ENCODE peak calls at places on chromosomes 16 and 17, in seven cellular contexts. W is HCT116, J is SK-N-SH, P is GM12878, H is K562, T is HepG2, M is H1. K is an unnamed sample.

GRCh38 chr17:76736349-76737081 is 616 bp downstream of the SRSF2 start:
- DNase-seq in T (peak), P (no peak), H (peak), J (peak), W (no peak), M (peak), K (no peak)

GRCh38 chr17:79930786-79931516 is 91.7 kb upstream of the CBX4 start:
- DNase-seq in J (no peak), T (no peak), P (no peak), W (no peak), H (no peak), M (no peak), K (no peak)

GRCh38 chr16:67026570-67026969 is 2.4 kb upstream of the CBFB start:
- DNase-seq in W (no peak), H (no peak), M (no peak), P (no peak), J (no peak), T (no peak), K (no peak)

GRCh38 chr17:45384800-45385262 is 47.8 kb downstream of the ARHGAP27 start:
- DNase-seq in H (no peak), T (no peak), J (no peak), M (peak), P (no peak), W (no peak), K (no peak)

GRCh38 chr17:81210466-81210865 is 12.3 kb downstream of the CEP131 start:
- DNase-seq in P (no peak), J (no peak), H (no peak), M (no peak), T (no peak), W (no peak), K (no peak)

GRCh38 chr17:31696184-31696602 is 162.9 kb downstream of the COPRS start:
- DNase-seq in P (no peak), W (no peak), T (peak), M (peak), H (no peak), J (peak), K (peak)

GRCh38 chr17:29930399-29931010 is 477 bp upstream of the SSH2 start:
- DNase-seq in T (peak), H (peak), P (no peak), W (no peak), M (peak), J (no peak), K (no peak)

GRCh38 chr17:49907279-49907678 is 59.4 kb upstream of the TAC4 start:
- DNase-seq in W (no peak), J (no peak), H (no peak), T (no peak), P (no peak), M (no peak), K (no peak)

GRCh38 chr17:58520843-58521430 is 6.5 kb upstream of the MTMR4 start:
- DNase-seq in M (peak), T (peak), J (peak), P (no peak), W (no peak), H (peak), K (no peak)

GRCh38 chr17:75476274-75476673 is 19.8 kb downstream of the TMEM94 start:
- DNase-seq in H (no peak), T (no peak), W (no peak), P (no peak), J (no peak), M (no peak), K (no peak)

GRCh38 chr17:81644496-81644895 is 7.5 kb downstream of the TSPAN10 start:
- DNase-seq in H (no peak), M (no peak), W (no peak), J (no peak), T (no peak), P (no peak), K (no peak)

GRCh38 chr16:58026705-58027340 is 1.3 kb downstream of the MMP15 start:
- DNase-seq in J (peak), M (peak), T (no peak), P (no peak), W (no peak), H (no peak), K (no peak)

GRCh38 chr17:10779607-10780006 is 24.3 kb downstream of the TMEM238L start:
- DNase-seq in J (no peak), T (no peak), H (no peak), W (no peak), P (no peak), M (no peak), K (no peak)

GRCh38 chr17:51341457-51341856 is 81.1 kb downstream of the UTP18 start:
- DNase-seq in T (no peak), P (no peak), M (no peak), H (no peak), J (no peak), W (no peak), K (no peak)

GRCh38 chr16:85781685-85782370 is 17.5 kb downstream of the EMC8 start:
- DNase-seq in M (no peak), T (peak), W (no peak), P (no peak), J (no peak), H (no peak), K (no peak)

GRCh38 chr17:72193395-72194106 is 72.7 kb downstream of the SOX9 start:
- DNase-seq in P (no peak), T (no peak), J (no peak), H (no peak), M (no peak), W (no peak), K (no peak)

GRCh38 chr17:18184143-18185007 is 747 bp downstream of the ALKBH5 start:
- DNase-seq in P (no peak), J (no peak), H (peak), M (peak), T (no peak), W (no peak), K (no peak)

GRCh38 chr16:57593990-57594389 is 34.4 kb upstream of the ADGRG1 start:
- DNase-seq in H (no peak), T (no peak), M (no peak), J (no peak), W (no peak), P (no peak), K (no peak)

GRCh38 chr16:23152386-23153178 is 3.3 kb upstream of the USP31 start:
- DNase-seq in T (no peak), M (no peak), J (no peak), P (no peak), W (no peak), H (no peak), K (no peak)

GRCh38 chr16:21698169-21699032 is 34.6 kb downstream of the OTOA start:
- DNase-seq in P (no peak), T (no peak), W (no peak), J (no peak), H (no peak), M (no peak), K (no peak)

GRCh38 chr16:49010396-49010795 is 271.2 kb downstream of the CBLN1 start:
- DNase-seq in T (no peak), M (no peak), H (no peak), P (no peak), W (no peak), J (no peak), K (no peak)

GRCh38 chr17:33086878-33087277 is 95.2 kb downstream of the SPACA3 start:
- DNase-seq in T (peak), M (no peak), H (no peak), W (no peak), J (no peak), P (no peak), K (no peak)

GRCh38 chr17:78899361-78900260 is 3.4 kb downstream of the CEP295NL start:
- DNase-seq in W (no peak), H (no peak), M (peak), P (no peak), J (peak), T (no peak), K (peak)

GRCh38 chr16:61323456-61323855 is 712.8 kb downstream of the CDH8 start:
- DNase-seq in P (no peak), J (no peak), W (no peak), H (no peak), M (no peak), T (peak), K (no peak)

GRCh38 chr16:12589676-12590075 is 214.0 kb downstream of the CPPED1 start:
- DNase-seq in T (no peak), H (no peak), J (no peak), M (no peak), P (no peak), W (no peak), K (no peak)

GRCh38 chr17:67258836-67259468 is 14.0 kb upstream of the HELZ start:
- DNase-seq in M (no peak), W (no peak), T (no peak), H (no peak), P (no peak), J (no peak), K (no peak)

GRCh38 chr17:75681289-75681688 is 14.2 kb downstream of the SAP30BP start:
- DNase-seq in T (no peak), P (no peak), M (no peak), W (no peak), J (no peak), H (no peak), K (no peak)

GRCh38 chr17:30363715-30364202 is 15.0 kb upstream of the CPD start:
- DNase-seq in P (peak), W (no peak), T (no peak), H (peak), J (no peak), M (no peak), K (no peak)

GRCh38 chr17:40495140-40495539 is 6.3 kb downstream of the TNS4 start:
- DNase-seq in T (no peak), W (no peak), J (no peak), M (no peak), P (no peak), H (no peak), K (no peak)

GRCh38 chr17:40493697-40494096 is 7.7 kb downstream of the TNS4 start:
- DNase-seq in J (peak), W (no peak), M (no peak), P (no peak), T (no peak), H (no peak), K (no peak)

GRCh38 chr17:40490289-40490853 is 11.1 kb downstream of the TNS4 start:
- DNase-seq in W (no peak), J (peak), T (no peak), H (peak), P (no peak), M (peak), K (no peak)

GRCh38 chr17:40490982-40491381 is 10.4 kb downstream of the TNS4 start:
- DNase-seq in J (no peak), M (no peak), W (no peak), T (no peak), P (no peak), H (no peak), K (no peak)

DNA sequence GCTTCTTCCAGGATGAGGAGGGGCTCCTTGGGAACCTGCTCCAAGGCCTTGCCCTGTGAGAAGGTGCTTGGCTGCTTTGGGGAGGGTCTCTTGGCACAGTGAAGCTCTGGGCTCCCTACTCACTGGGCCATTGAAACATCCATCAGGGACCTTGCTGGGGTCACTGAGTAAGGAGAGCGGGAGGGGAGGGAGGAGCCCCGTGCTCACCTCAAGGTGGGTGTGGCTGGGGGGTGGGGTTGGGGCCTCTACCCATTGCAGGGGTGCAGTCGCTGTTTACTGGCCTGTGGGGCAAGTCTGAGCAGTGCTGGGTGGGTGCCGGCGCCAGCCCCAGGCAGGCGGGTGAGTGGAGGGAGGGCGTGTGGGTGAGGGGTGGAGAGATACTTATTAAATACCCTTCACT is 9.9 kb downstream of the TNS4 start:
- DNase-seq in T (no peak), J (no peak), M (no peak), W (no peak), H (no peak), P (no peak), K (no peak)
- TF ChIP-seq YY1 in T (no peak), J (no peak), M (no peak), W (no peak), H (no peak), P (no peak), K (no peak)

DNA sequence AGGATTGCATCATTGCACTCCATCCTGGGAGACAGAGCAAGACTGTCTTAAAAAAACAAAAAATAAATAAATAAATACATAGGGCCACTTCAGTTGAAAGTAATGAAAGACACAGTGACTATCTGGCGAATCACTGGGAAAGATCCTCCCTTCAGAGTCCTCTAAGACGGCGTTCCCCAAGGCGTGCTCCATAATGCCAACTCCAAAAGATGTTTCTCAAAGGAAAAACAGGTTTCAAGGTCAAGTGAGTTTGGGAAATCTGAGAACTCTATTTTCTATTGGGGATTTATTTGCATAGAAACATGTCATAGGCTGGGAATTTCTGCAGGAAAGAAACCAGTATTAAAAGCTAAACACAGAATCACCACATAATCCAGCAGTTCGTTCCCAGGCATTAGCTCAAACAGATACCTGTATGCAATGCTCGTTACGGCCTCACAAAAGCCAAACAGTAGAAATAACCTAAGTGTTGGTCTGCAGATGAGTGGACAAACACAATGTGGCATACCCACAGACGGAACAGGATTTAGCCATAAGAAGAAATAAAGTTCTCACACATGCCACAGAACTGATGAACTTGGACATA is 7.9 kb downstream of the KLHDC4 start:
- DNase-seq in J (no peak), H (no peak), W (no peak), M (no peak), T (no peak), P (no peak), K (no peak)
- TF ChIP-seq YY1 in J (no peak), H (no peak), W (no peak), M (no peak), T (no peak), P (no peak), K (no peak)

DNA sequence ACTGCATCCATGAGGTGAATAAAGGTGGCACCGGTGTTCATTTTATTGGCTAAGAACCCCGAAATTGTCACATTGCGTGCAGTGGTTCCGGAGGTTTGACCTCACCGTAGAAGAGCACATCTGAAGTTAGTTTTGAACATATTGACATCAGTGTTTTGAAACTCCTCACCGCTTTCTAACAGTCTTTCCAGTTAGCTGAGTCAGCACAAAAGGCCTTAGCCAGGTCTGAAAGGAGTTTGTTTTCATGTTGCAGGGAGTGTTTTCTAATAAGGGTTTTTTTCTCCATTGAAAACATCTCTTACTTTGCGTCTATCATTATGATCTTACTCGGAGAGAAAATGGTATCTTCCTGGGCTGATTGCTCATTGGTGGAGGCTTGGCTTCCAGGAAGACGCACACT is 174.5 kb upstream of the HSBP1 start:
- DNase-seq in T (no peak), H (no peak), W (no peak), P (no peak), M (no peak), J (no peak), K (no peak)
- TF ChIP-seq YY1 in T (no peak), H (no peak), W (no peak), P (no peak), M (no peak), J (no peak), K (no peak)

DNA sequence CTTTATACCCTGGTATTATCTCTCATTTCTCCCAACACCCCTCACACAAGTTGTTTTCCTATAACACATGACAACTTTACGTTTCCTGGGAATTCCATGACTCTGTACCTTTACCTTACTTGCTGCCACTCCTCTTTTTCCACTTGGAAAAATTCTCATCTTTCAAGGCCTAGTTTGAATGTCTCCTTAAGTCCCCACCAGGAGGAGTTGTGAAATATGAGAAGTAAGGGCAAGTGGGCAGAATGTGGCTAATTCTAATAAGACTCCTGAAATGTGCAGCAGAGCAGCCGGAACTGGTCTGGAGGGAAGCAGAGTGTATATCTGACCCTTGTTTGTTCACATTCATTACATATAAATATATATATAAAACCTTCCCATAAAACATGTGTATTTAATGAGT is 39.7 kb downstream of the BRCA1 start:
- DNase-seq in P (no peak), T (peak), W (peak), J (no peak), H (peak), M (no peak), K (no peak)
- TF ChIP-seq YY1 in P (no peak), T (no peak), W (no peak), J (no peak), H (no peak), M (no peak), K (no peak)

DNA sequence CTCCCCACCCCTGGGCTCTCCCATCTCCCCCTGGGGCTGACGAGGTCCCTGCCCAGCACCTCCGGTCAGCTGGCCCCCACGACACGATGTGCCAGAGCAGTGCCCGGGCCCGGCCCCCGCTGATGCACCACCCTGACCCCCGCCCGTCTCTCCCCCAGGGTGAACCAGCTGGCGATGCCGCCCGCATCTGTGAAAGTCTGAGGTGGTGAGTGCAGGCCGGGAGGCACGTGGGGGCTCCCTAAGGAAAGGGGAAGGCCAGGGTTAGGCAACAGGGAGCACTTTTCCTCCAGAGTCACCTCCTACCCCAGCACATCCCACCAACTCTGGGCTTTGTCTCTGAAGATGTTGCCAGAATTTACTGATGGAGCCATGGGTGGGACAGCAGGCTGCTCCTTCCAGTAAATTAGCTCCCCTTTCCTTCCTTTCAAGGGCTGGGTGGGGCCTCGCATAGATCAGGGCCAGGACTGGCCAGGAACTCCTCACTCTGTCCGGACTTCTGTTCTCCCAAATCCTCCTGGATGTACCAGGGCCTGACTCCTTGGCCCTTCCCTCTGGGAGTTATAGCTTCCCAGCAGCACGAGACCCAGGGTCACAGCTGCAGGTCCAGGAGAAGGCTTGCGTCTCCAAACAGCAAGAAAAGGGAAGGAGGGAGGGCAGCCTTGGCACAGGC is 18.3 kb downstream of the MYBBP1A start:
- DNase-seq in H (no peak), J (no peak), T (no peak), M (no peak), W (no peak), P (no peak), K (no peak)
- TF ChIP-seq YY1 in H (no peak), J (no peak), T (no peak), M (no peak), W (no peak), P (no peak), K (no peak)

GRCh38 chr16:27686926-27687325 is 137.0 kb downstream of the KATNIP start:
- DNase-seq in W (no peak), P (no peak), T (no peak), M (no peak), H (no peak), J (no peak), K (no peak)

GRCh38 chr16:27684047-27684446 is 134.1 kb downstream of the KATNIP start:
- DNase-seq in T (no peak), H (no peak), W (no peak), M (no peak), P (no peak), J (no peak), K (no peak)

GRCh38 chr16:27689711-27690110 is 139.8 kb downstream of the KATNIP start:
- DNase-seq in T (no peak), P (no peak), J (no peak), W (no peak), M (no peak), H (no peak), K (no peak)

GRCh38 chr16:27687605-27688004 is 137.7 kb downstream of the KATNIP start:
- DNase-seq in H (no peak), W (no peak), M (no peak), T (no peak), J (no peak), P (no peak), K (no peak)

GRCh38 chr16:27685802-27686201 is 135.9 kb downstream of the KATNIP start:
- DNase-seq in M (no peak), H (no peak), W (no peak), T (no peak), P (no peak), J (no peak), K (no peak)
- TF ChIP-seq YY1 in M (no peak), H (no peak), W (no peak), T (no peak), P (no peak), J (no peak), K (no peak)

GRCh38 chr17:47297661-47298400 is 25.9 kb upstream of the EFCAB13 start:
- DNase-seq in J (no peak), P (no peak), T (no peak), H (no peak), W (no peak), M (no peak), K (no peak)
- TF ChIP-seq YY1 in J (no peak), P (no peak), T (no peak), H (no peak), W (no peak), M (no peak), K (no peak)